ENCODE peak calls at places on chromosomes 11 and 22, in four cellular contexts. Q is AG04450, G is BE2C, I is left ventricle myocardium inferior. P is an unnamed sample. For H3K9me3, the result is how much of the 10 kb centered on the place peaks cover.

GRCh38 chr11:40338739-40339138 is 1120.7 kb downstream of the LRRC4C start:
- DNase-seq in G (no peak), Q (peak), I (no peak), P (no peak)

GRCh38 chr22:38874529-38875222 is 2.7 kb upstream of the CBX6 start:
- DNase-seq in Q (no peak), G (no peak), I (no peak), P (no peak)

GRCh38 chr11:117691501-117691900 is 105.5 kb downstream of the DSCAML1 start:
- DNase-seq in G (no peak), I (no peak), Q (no peak), P (no peak)

GRCh38 chr11:80873309-80873999 is 1432.6 kb upstream of the TENM4 start:
- DNase-seq in I (no peak), Q (no peak), G (no peak), P (no peak)

GRCh38 chr11:76148941-76149613 is 57.2 kb downstream of the WNT11 start:
- DNase-seq in Q (no peak), G (no peak), I (no peak), P (no peak)

GRCh38 chr11:35619754-35620640 is 1.7 kb downstream of the FJX1 start:
- DNase-seq in G (peak), I (peak), Q (no peak), P (no peak)

GRCh38 chr22:19554834-19555404 is 30.7 kb upstream of the CLDN5 start:
- DNase-seq in G (peak), Q (no peak), I (no peak), P (no peak)

GRCh38 chr11:116312560-116313340 is 460.0 kb downstream of the BUD13 start:
- DNase-seq in Q (no peak), G (peak), I (peak), P (no peak)

GRCh38 chr11:27241316-27242122 is 121.5 kb downstream of the CCDC34 start:
- DNase-seq in Q (no peak), G (no peak), I (no peak), P (no peak)

GRCh38 chr11:96464695-96465307 is 75.0 kb downstream of the JRKL start:
- DNase-seq in Q (peak), I (no peak), G (peak), P (peak)

GRCh38 chr11:28596816-28597215 is 488.6 kb downstream of the METTL15 start:
- DNase-seq in Q (no peak), G (no peak), I (no peak), P (no peak)

GRCh38 chr11:73598719-73599379 is 937 bp upstream of the FAM168A start:
- DNase-seq in I (no peak), Q (no peak), G (no peak), P (no peak)
- H3K9me3 ChIP-seq in I (under half), Q (under half), G (under half), P (under half)

GRCh38 chr22:10778296-10778814 is 4749.6 kb upstream of the OR11H1 start:
- DNase-seq in I (no peak), G (no peak), Q (no peak), P (no peak)
- H3K9me3 ChIP-seq in I (under half), G (under half), Q (half or more), P (under half)

GRCh38 chr11:70527046-70527395 is 128.7 kb downstream of the CTTN start:
- DNase-seq in Q (no peak), I (no peak), G (peak), P (no peak)
- H3K9me3 ChIP-seq in Q (under half), I (under half), G (under half), P (under half)

DNA sequence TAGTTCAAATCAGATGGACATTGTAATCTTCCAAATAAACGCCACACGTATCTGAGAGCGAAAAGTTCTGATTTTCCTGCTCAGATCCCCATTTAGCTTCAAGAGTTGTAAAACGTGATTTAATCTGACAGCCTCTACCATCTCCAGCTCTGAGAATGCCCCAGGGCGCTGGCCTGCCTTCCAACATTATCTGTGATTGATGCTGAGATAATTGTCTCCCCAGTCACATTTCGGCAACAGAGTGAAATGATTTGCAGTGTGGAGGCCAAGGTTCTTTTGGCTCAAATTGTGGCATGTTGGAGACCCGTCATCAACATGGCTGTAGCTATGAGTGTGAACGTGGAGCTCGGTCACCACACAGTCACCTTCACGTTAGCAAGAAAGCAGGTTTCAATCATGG is 283.4 kb downstream of the BRD1 start:
- DNase-seq in G (no peak), Q (no peak), I (no peak), P (no peak)
- H3K9me3 ChIP-seq in G (under half), Q (half or more), I (under half), P (under half)

GRCh38 chr11:124070906-124071621 is 29.9 kb upstream of the OR10G7 start:
- DNase-seq in I (peak), Q (peak), G (peak), P (peak)
- H3K9me3 ChIP-seq in I (under half), Q (under half), G (under half), P (under half)

GRCh38 chr11:131561486-131561885 is 191.1 kb downstream of the NTM start:
- DNase-seq in I (no peak), Q (no peak), G (no peak), P (no peak)
- H3K9me3 ChIP-seq in I (under half), Q (under half), G (under half), P (under half)

DNA sequence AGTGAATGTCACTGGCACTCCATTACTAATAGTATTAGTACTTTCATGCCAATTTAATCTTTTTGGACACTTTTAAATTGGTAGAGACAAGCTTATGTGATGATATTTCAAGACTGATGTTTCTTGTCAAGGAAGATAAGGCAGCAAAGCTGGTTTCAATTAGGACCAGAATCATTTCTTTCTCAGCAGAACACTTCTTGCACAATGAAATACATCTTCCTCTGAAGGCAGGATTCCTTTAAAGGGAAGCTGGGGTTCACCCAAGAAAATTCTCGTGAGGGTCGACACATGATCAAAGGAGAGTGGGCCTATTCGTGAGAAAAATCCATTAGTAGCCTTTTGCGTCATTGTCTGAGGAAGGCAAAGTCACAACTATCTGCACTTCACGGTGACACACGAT is 17.6 kb downstream of the TTC12 start:
- DNase-seq in Q (no peak), I (no peak), G (no peak), P (no peak)
- H3K9me3 ChIP-seq in Q (under half), I (under half), G (under half), P (under half)

DNA sequence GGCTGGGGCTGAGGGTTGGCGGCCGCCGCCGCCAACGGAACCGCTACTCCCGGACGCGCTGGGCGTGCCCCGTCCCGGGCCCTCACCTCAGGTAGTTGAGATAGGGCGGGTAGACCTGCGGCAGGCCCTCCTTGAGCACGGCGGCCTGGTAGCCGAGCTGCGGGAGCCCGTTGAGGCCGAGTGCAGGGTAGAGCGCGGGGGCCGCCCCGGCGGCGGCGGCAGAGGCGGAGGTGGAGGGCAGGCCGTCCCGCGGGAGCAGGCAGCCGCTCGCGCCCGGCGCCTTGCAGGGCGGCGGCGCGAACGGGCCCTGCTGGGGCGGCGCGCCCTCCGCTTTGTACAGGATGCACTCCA is 2.3 kb downstream of the PGR start:
- DNase-seq in I (peak), Q (no peak), G (peak), P (no peak)
- H3K9me3 ChIP-seq in I (under half), Q (under half), G (under half), P (under half)

DNA sequence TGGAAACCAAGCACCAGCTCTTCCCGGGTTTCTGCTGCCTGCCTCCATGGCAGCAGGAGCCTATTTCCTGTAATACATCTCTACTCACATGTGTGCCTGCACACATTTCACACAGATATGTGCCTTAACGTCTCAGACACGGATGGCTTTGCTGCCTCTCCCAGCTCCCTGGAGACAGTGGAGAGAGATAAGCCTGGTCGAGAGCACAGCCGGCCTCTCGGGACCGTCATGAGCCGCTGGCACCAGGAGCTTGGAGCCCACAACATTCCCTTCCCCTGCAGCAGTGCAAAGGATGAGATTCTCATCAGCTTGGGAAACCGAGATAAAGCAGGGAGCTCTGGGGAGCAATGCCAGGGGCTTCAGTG is 587.7 kb downstream of the BRD1 start:
- DNase-seq in I (no peak), G (no peak), Q (no peak), P (no peak)
- H3K9me3 ChIP-seq in I (under half), G (under half), Q (half or more), P (under half)

DNA sequence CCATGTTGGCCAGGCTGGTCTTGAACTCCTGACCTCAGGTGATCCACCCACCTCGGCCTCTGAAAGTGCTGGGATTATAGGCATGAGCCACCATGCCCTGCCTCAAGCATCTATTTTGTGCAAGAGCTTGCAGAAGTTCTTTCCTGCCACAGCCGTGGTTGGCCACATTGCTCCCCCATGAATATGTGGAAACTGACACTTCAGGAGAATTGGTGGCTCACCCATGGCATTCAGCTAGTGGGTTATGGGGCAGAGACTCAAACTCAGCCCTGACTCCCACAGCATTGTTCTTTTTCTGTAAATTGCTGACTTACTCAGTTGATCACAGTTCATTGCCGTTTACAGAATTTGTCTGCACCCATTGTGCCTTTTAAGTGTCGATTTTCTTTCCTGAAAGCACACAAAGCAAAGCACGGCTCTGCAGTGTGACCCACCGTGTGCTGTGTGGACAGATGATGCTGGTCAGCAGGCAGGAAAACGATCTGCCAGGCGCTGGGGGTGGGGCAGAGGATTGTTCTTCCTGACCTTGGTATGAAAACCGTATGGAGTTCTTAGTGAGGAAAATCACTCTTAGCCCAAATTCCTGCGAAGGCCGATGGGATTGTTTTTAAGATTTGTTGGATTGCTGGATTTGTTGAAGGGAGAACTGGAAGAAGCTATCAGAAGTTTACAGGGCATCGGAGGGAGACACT is 115.6 kb downstream of the PTPRJ start:
- DNase-seq in G (no peak), I (no peak), Q (no peak), P (no peak)
- H3K9me3 ChIP-seq in G (under half), I (under half), Q (under half), P (under half)

P was measured in SK-N-MC.